ENCODE peak calls at places on chromosomes 3 and 15, in seven cellular contexts. V is left ventricle myocardium inferior, O is GM23248, U is right cardiac atrium, F is tibial artery, J is upper lobe of right lung, X is hepatocyte. H is an unnamed sample.

GRCh38 chr15:49279481-49280186 is 109.6 kb downstream of the GALK2 start:
- DNase-seq in F (no peak), J (no peak), U (no peak), X (no peak), O (peak; percentile 10), V (no peak), H (no peak)

GRCh38 chr3:32325957-32326356 is 65.7 kb upstream of the CMTM7 start:
- DNase-seq in J (no peak), V (no peak), F (no peak), O (no peak), U (no peak), X (no peak), H (no peak)

GRCh38 chr3:155870945-155871745 is 695 bp downstream of the GMPS start:
- DNase-seq in U (peak; percentile 87), J (peak; percentile 84), F (peak; percentile 83), O (peak; percentile 72), V (peak; percentile 54), X (peak; percentile 62), H (no peak)

GRCh38 chr15:53448215-53449001 is 311.1 kb downstream of the WDR72 start:
- DNase-seq in V (no peak), F (no peak), U (no peak), O (no peak), J (no peak), X (no peak), H (no peak)

GRCh38 chr15:83943849-83944404 is 290.0 kb downstream of the ADAMTSL3 start:
- DNase-seq in X (no peak), F (no peak), U (no peak), O (no peak), V (no peak), J (no peak), H (no peak)

GRCh38 chr15:97874139-97874538 is 86.4 kb upstream of the ARRDC4 start:
- DNase-seq in V (no peak), U (no peak), X (no peak), F (no peak), O (no peak), J (no peak), H (no peak)

GRCh38 chr3:20047341-20047779 is 7.1 kb downstream of the KAT2B start:
- DNase-seq in F (no peak), V (no peak), J (no peak), X (no peak), U (no peak), O (no peak), H (no peak)

GRCh38 chr15:58243083-58243482 is 104.9 kb downstream of the AQP9 start:
- DNase-seq in U (no peak), O (no peak), F (no peak), V (no peak), J (no peak), X (no peak), H (no peak)

GRCh38 chr3:72993391-72993790 is 3.2 kb upstream of the PPP4R2 start:
- DNase-seq in J (no peak), F (no peak), X (no peak), U (no peak), V (no peak), O (no peak), H (no peak)

GRCh38 chr15:34584321-34584668 is 844 bp upstream of the GOLGA8B start:
- DNase-seq in O (no peak), V (no peak), U (no peak), X (no peak), J (no peak), F (no peak), H (no peak)

GRCh38 chr3:138833908-138834358 is 795 bp downstream of the PIK3CB start:
- DNase-seq in V (no peak), O (peak; percentile 55), J (no peak), X (no peak), F (no peak), U (no peak), H (no peak)

GRCh38 chr3:119790369-119790768 is 8.5 kb downstream of the NR1I2 start:
- DNase-seq in X (no peak), J (no peak), V (no peak), F (no peak), O (no peak), U (no peak), H (no peak)

GRCh38 chr3:49966233-49966942 is 26.4 kb downstream of the RBM6 start:
- DNase-seq in F (no peak), O (no peak), J (no peak), X (no peak), V (no peak), U (no peak), H (no peak)

GRCh38 chr3:14522129-14522691 is 17.9 kb downstream of the GRIP2 start:
- DNase-seq in V (peak; percentile 80), U (peak; percentile 80), O (no peak), X (no peak), J (peak; percentile 55), F (peak; percentile 79), H (no peak)

GRCh38 chr3:7707192-7707591 is 794.4 kb upstream of the LMCD1 start:
- DNase-seq in O (peak; percentile 23), X (no peak), U (no peak), J (no peak), F (no peak), V (no peak), H (no peak)

GRCh38 chr15:40217166-40217785 is 21.6 kb upstream of the PAK6 start:
- DNase-seq in V (no peak), X (peak; percentile 90), O (peak; percentile 70), J (no peak), U (no peak), F (no peak), H (peak; percentile 69)

GRCh38 chr3:172107403-172107802 is 68.0 kb downstream of the FNDC3B start:
- DNase-seq in U (no peak), O (peak; percentile 29), V (no peak), F (no peak), J (no peak), X (no peak), H (no peak)

GRCh38 chr3:135528638-135529037 is 436.9 kb upstream of the PPP2R3A start:
- DNase-seq in J (no peak), V (no peak), O (no peak), F (no peak), U (no peak), X (peak; percentile 15), H (no peak)

GRCh38 chr15:82046668-82047492 is 1.1 kb upstream of the MEX3B start:
- DNase-seq in X (peak; percentile 95), O (peak; percentile 91), U (peak; percentile 97), F (peak; percentile 93), J (peak; percentile 96), V (peak; percentile 93), H (peak; percentile 73)

GRCh38 chr3:30286007-30286669 is 320.3 kb upstream of the TGFBR2 start:
- DNase-seq in U (peak; percentile 87), O (peak; percentile 93), V (peak; percentile 70), J (no peak), X (peak; percentile 19), F (peak; percentile 86), H (no peak)

GRCh38 chr15:31342781-31343626 is 16.4 kb downstream of the KLF13 start:
- DNase-seq in X (no peak), J (no peak), F (no peak), U (peak; percentile 60), O (no peak), V (no peak), H (no peak)

DNA sequence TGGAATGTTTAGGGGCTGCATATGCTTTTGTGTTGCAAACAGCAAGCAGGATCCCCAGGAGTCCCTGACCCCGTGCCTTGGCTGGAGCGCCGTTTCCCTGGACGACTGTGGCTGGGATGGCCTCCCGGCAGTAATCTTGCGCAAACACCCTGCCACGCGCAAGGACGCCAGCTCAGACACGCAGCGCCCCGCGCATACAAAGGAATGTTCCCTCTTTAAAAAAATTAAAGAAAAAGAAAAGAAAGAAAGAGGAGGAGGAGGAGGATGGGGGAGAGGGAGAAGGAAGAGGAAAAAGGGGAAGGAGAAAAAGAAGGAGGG is 28.2 kb downstream of the ZIC4 start:
- DNase-seq in X (no peak), O (peak; percentile 31), J (no peak), U (no peak), V (no peak), F (no peak), H (no peak)
- H3K4me3 ChIP-seq in X (no peak overlapping the region), O (no peak overlapping the region), J (no peak overlapping the region), U (no peak overlapping the region), V (no peak overlapping the region), F (no peak overlapping the region), H (no peak overlapping the region)

GRCh38 chr3:61665121-61665520 is 103.8 kb downstream of the PTPRG start:
- DNase-seq in J (no peak), F (no peak), X (no peak), V (no peak), U (no peak), O (no peak), H (no peak)
- H3K27ac ChIP-seq in J (no peak overlapping the region), F (no peak overlapping the region), X (no peak overlapping the region), V (no peak overlapping the region), U (no peak overlapping the region), O (no peak overlapping the region), H (no peak overlapping the region)

DNA sequence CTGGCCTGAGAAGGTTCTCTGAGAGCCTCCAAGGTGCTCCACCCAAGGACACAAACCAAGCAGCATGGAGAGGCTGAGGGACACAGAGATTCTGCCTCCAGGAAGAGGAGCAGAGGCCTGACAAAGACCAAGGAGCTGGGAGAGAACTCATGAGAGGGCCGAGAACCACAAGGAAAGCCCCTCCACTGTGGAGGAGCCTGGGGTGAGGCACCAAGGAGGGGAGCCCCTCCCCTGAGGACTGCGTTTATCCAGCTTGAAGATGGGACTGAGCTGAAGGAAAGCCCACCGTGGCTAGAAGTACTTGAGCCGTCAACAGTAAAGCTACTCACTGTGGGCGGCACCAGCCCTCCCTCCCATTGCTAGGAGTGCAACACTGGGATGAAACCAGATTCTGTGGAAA is 63.1 kb upstream of the MEF2A start:
- DNase-seq in O (no peak), U (peak; percentile 6), J (no peak), F (no peak), V (no peak), X (no peak), H (no peak)
- H3K4me3 ChIP-seq in O (no peak overlapping the region), U (no peak overlapping the region), J (no peak overlapping the region), F (no peak overlapping the region), V (no peak overlapping the region), X (no peak overlapping the region), H (no peak overlapping the region)

GRCh38 chr15:39108021-39108420 is 472.9 kb upstream of the THBS1 start:
- DNase-seq in V (no peak), F (no peak), X (no peak), J (no peak), O (peak; percentile 53), U (no peak), H (no peak)

GRCh38 chr15:39110336-39110735 is 470.5 kb upstream of the THBS1 start:
- DNase-seq in V (no peak), U (no peak), X (no peak), J (no peak), F (no peak), O (peak; percentile 62), H (no peak)

GRCh38 chr15:39106913-39107312 is 474.0 kb upstream of the THBS1 start:
- DNase-seq in O (no peak), F (no peak), V (no peak), X (no peak), J (no peak), U (no peak), H (no peak)

GRCh38 chr15:39113741-39114140 is 467.1 kb upstream of the THBS1 start:
- DNase-seq in J (no peak), V (no peak), U (no peak), X (no peak), F (no peak), O (no peak), H (no peak)

DNA sequence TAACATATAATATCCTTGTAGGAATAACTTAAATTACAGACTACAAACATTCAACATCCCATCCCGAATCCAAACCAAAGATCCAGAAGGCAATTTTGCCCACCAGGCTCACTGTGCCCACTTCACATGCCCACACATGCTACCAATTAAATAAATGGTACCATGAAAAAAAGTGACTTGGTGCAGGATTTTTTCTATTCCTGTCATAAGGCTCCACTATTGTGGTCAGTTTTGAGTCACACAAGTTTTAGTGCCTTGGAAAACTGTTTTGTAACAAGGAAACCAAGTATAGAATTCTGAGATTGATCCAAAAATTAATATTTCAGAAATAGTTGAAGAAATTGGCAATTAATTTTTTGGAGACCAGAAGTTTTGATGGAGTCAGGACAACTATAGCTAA is 470.1 kb upstream of the THBS1 start:
- DNase-seq in V (no peak), F (no peak), O (peak; percentile 66), J (no peak), X (no peak), U (no peak), H (no peak)
- H3K27ac ChIP-seq in V (no peak overlapping the region), F (no peak overlapping the region), O (peak overlapping the region; percentile 72), J (no peak overlapping the region), X (no peak overlapping the region), U (no peak overlapping the region), H (no peak overlapping the region)